ENCODE peak calls at places on chromosomes 16 and 17, in five cellular contexts. One of them, this sample, is unnamed.

GRCh38 chr16:50744911-50745310 is 3.0 kb downstream of the CYLD start:
- DNase-seq in GM23338: no peak
- DNase-seq in fibroblast of lung: no peak
- DNase-seq in transverse colon: no peak
- DNase-seq in heart right ventricle: no peak
- DNase-seq in this sample: no peak

GRCh38 chr17:40539711-40540411 is 25.4 kb downstream of the CCR7 start:
- DNase-seq in GM23338: no peak
- DNase-seq in transverse colon: no peak
- DNase-seq in fibroblast of lung: no peak
- DNase-seq in heart right ventricle: no peak
- DNase-seq in this sample: peak; percentile 43

GRCh38 chr17:38789185-38789584 is 10.2 kb downstream of the PIP4K2B start:
- DNase-seq in heart right ventricle: no peak
- DNase-seq in fibroblast of lung: peak; percentile 15
- DNase-seq in GM23338: peak; percentile 38
- DNase-seq in transverse colon: no peak
- DNase-seq in this sample: no peak

GRCh38 chr17:1143573-1143972 is 36.2 kb downstream of the ABR start:
- DNase-seq in GM23338: peak; percentile 65
- DNase-seq in transverse colon: no peak
- DNase-seq in fibroblast of lung: peak; percentile 48
- DNase-seq in heart right ventricle: no peak
- DNase-seq in this sample: no peak

GRCh38 chr17:71975998-71976649 is 144.7 kb upstream of the SOX9 start:
- DNase-seq in transverse colon: peak; percentile 79
- DNase-seq in fibroblast of lung: peak; percentile 98
- DNase-seq in heart right ventricle: peak; percentile 78
- DNase-seq in GM23338: peak; percentile 11
- DNase-seq in this sample: peak; percentile 38

GRCh38 chr16:74774223-74775139 is at the start of gene FA2H:
- DNase-seq in heart right ventricle: peak; percentile 61
- DNase-seq in GM23338: peak; percentile 92
- DNase-seq in transverse colon: peak; percentile 93
- DNase-seq in fibroblast of lung: peak; percentile 8
- DNase-seq in this sample: peak; percentile 97

GRCh38 chr16:67459858-67460144 is 21.2 kb downstream of the ATP6V0D1 start:
- DNase-seq in transverse colon: no peak
- DNase-seq in fibroblast of lung: no peak
- DNase-seq in heart right ventricle: no peak
- DNase-seq in GM23338: no peak
- DNase-seq in this sample: no peak

GRCh38 chr17:59785091-59785799 is 77.8 kb downstream of the VMP1 start:
- DNase-seq in transverse colon: no peak
- DNase-seq in heart right ventricle: no peak
- DNase-seq in GM23338: no peak
- DNase-seq in fibroblast of lung: peak; percentile 42
- DNase-seq in this sample: no peak

GRCh38 chr17:45431531-45432404 is 902 bp downstream of the ARHGAP27 start:
- DNase-seq in fibroblast of lung: no peak
- DNase-seq in transverse colon: peak; percentile 96
- DNase-seq in GM23338: peak; percentile 97
- DNase-seq in heart right ventricle: peak; percentile 68
- DNase-seq in this sample: peak; percentile 65

GRCh38 chr17:30091771-30092170 is 24.8 kb upstream of the NSRP1 start:
- DNase-seq in transverse colon: no peak
- DNase-seq in fibroblast of lung: peak; percentile 72
- DNase-seq in GM23338: no peak
- DNase-seq in heart right ventricle: no peak
- DNase-seq in this sample: no peak

GRCh38 chr17:7034955-7035590 is 742 bp upstream of the SLC16A13 start:
- DNase-seq in fibroblast of lung: no peak
- DNase-seq in GM23338: no peak
- DNase-seq in transverse colon: no peak
- DNase-seq in heart right ventricle: no peak
- DNase-seq in this sample: peak; percentile 10

GRCh38 chr17:77273397-77274136 is 132.8 kb downstream of the SEC14L1 start:
- DNase-seq in GM23338: no peak
- DNase-seq in fibroblast of lung: peak; percentile 22
- DNase-seq in transverse colon: no peak
- DNase-seq in heart right ventricle: no peak
- DNase-seq in this sample: no peak

GRCh38 chr17:40461774-40462342 is 18.6 kb downstream of the IGFBP4 start:
- DNase-seq in fibroblast of lung: peak; percentile 48
- DNase-seq in transverse colon: no peak
- DNase-seq in GM23338: no peak
- DNase-seq in heart right ventricle: no peak
- DNase-seq in this sample: no peak

GRCh38 chr16:19384656-19385055 is 33.0 kb upstream of the TMC5 start:
- DNase-seq in transverse colon: peak; percentile 69
- DNase-seq in heart right ventricle: no peak
- DNase-seq in GM23338: no peak
- DNase-seq in fibroblast of lung: no peak
- DNase-seq in this sample: peak; percentile 81

GRCh38 chr17:45690876-45691275 is 93.2 kb upstream of the CRHR1 start:
- DNase-seq in heart right ventricle: no peak
- DNase-seq in fibroblast of lung: no peak
- DNase-seq in GM23338: no peak
- DNase-seq in transverse colon: no peak
- DNase-seq in this sample: no peak

GRCh38 chr17:10196936-10197335 is 1.5 kb downstream of the GAS7 start:
- DNase-seq in GM23338: no peak
- DNase-seq in transverse colon: no peak
- DNase-seq in heart right ventricle: no peak
- DNase-seq in fibroblast of lung: no peak
- DNase-seq in this sample: no peak

GRCh38 chr17:36600936-36601302 is 464 bp upstream of the MRM1 start:
- DNase-seq in fibroblast of lung: no peak
- DNase-seq in transverse colon: no peak
- DNase-seq in heart right ventricle: no peak
- DNase-seq in GM23338: no peak
- DNase-seq in this sample: no peak

GRCh38 chr17:27339836-27340550 is 46.1 kb downstream of the WSB1 start:
- DNase-seq in fibroblast of lung: no peak
- DNase-seq in heart right ventricle: no peak
- DNase-seq in GM23338: no peak
- DNase-seq in transverse colon: no peak
- DNase-seq in this sample: no peak

GRCh38 chr17:47878203-47879027 is 17.6 kb upstream of the SP2 start:
- DNase-seq in fibroblast of lung: no peak
- DNase-seq in GM23338: peak; percentile 11
- DNase-seq in transverse colon: no peak
- DNase-seq in heart right ventricle: no peak
- DNase-seq in this sample: no peak

GRCh38 chr17:31491794-31492171 is 100.3 kb downstream of the RAB11FIP4 start:
- DNase-seq in heart right ventricle: no peak
- DNase-seq in fibroblast of lung: no peak
- DNase-seq in transverse colon: no peak
- DNase-seq in GM23338: no peak
- DNase-seq in this sample: peak; percentile 78

GRCh38 chr17:40524243-40524965 is 23.0 kb upstream of the TNS4 start:
- DNase-seq in transverse colon: no peak
- DNase-seq in GM23338: no peak
- DNase-seq in fibroblast of lung: no peak
- DNase-seq in heart right ventricle: no peak
- DNase-seq in this sample: no peak

GRCh38 chr17:50649042-50649908 is 14.6 kb downstream of the ABCC3 start:
- DNase-seq in fibroblast of lung: peak; percentile 67
- DNase-seq in GM23338: no peak
- DNase-seq in heart right ventricle: no peak
- DNase-seq in transverse colon: no peak
- DNase-seq in this sample: no peak

GRCh38 chr17:77943971-77944370 is 14.5 kb upstream of the TNRC6C start:
- DNase-seq in transverse colon: no peak
- DNase-seq in GM23338: no peak
- DNase-seq in heart right ventricle: no peak
- DNase-seq in fibroblast of lung: no peak
- DNase-seq in this sample: no peak

GRCh38 chr17:35256629-35257028 is 13.8 kb downstream of the SLFN5 start:
- DNase-seq in GM23338: peak; percentile 42
- DNase-seq in heart right ventricle: no peak
- DNase-seq in transverse colon: no peak
- DNase-seq in fibroblast of lung: no peak
- DNase-seq in this sample: no peak

GRCh38 chr17:18974407-18975149 is 22.6 kb downstream of the SLC5A10 start:
- DNase-seq in GM23338: no peak
- DNase-seq in heart right ventricle: no peak
- DNase-seq in transverse colon: no peak
- DNase-seq in fibroblast of lung: no peak
- DNase-seq in this sample: no peak

GRCh38 chr16:54062361-54063346 is 223.9 kb downstream of the IRX3 start:
- DNase-seq in heart right ventricle: no peak
- DNase-seq in fibroblast of lung: peak; percentile 42
- DNase-seq in GM23338: peak; percentile 83
- DNase-seq in transverse colon: no peak
- DNase-seq in this sample: no peak

GRCh38 chr16:89847930-89848297 is 19.6 kb downstream of the SPIRE2 start:
- DNase-seq in GM23338: no peak
- DNase-seq in fibroblast of lung: no peak
- DNase-seq in heart right ventricle: no peak
- DNase-seq in transverse colon: peak; percentile 49
- DNase-seq in this sample: no peak

GRCh38 chr17:44549736-44550135 is 7.5 kb upstream of the FZD2 start:
- DNase-seq in fibroblast of lung: no peak
- DNase-seq in heart right ventricle: no peak
- DNase-seq in transverse colon: no peak
- DNase-seq in GM23338: no peak
- DNase-seq in this sample: no peak

GRCh38 chr17:76585649-76586593 is at the start of gene ST6GALNAC2:
- DNase-seq in GM23338: peak; percentile 56
- DNase-seq in transverse colon: peak; percentile 71
- DNase-seq in heart right ventricle: peak; percentile 69
- DNase-seq in fibroblast of lung: peak; percentile 41
- DNase-seq in this sample: peak; percentile 76

GRCh38 chr17:33522623-33523022 is 229.5 kb upstream of the ASIC2 start:
- DNase-seq in fibroblast of lung: no peak
- DNase-seq in transverse colon: no peak
- DNase-seq in GM23338: peak; percentile 65
- DNase-seq in heart right ventricle: no peak
- DNase-seq in this sample: no peak

GRCh38 chr16:20868890-20869289 is 31.3 kb downstream of the DCUN1D3 start:
- DNase-seq in fibroblast of lung: peak; percentile 82
- DNase-seq in GM23338: no peak
- DNase-seq in transverse colon: peak; percentile 88
- DNase-seq in heart right ventricle: peak; percentile 92
- DNase-seq in this sample: peak; percentile 73

GRCh38 chr17:80441598-80442304 is 26.8 kb downstream of the ENDOV start:
- DNase-seq in fibroblast of lung: no peak
- DNase-seq in heart right ventricle: no peak
- DNase-seq in GM23338: no peak
- DNase-seq in transverse colon: no peak
- DNase-seq in this sample: no peak

GRCh38 chr16:56332464-56333079 is 92.8 kb downstream of the AMFR start:
- DNase-seq in heart right ventricle: peak; percentile 63
- DNase-seq in transverse colon: peak; percentile 67
- DNase-seq in fibroblast of lung: peak; percentile 62
- DNase-seq in GM23338: peak; percentile 66
- DNase-seq in this sample: peak; percentile 63

GRCh38 chr17:16942141-16943031 is 29.5 kb downstream of the TNFRSF13B start:
- DNase-seq in transverse colon: no peak
- DNase-seq in GM23338: no peak
- DNase-seq in fibroblast of lung: no peak
- DNase-seq in heart right ventricle: no peak
- DNase-seq in this sample: no peak

GRCh38 chr16:5033256-5034166 is at the start of gene NAGPA:
- DNase-seq in heart right ventricle: peak; percentile 91
- DNase-seq in transverse colon: peak; percentile 92
- DNase-seq in GM23338: peak; percentile 92
- DNase-seq in fibroblast of lung: peak; percentile 87
- DNase-seq in this sample: peak; percentile 86

GRCh38 chr16:85825326-85825725 is 25.8 kb downstream of the COX4I1 start:
- DNase-seq in fibroblast of lung: no peak
- DNase-seq in heart right ventricle: no peak
- DNase-seq in transverse colon: no peak
- DNase-seq in GM23338: peak; percentile 45
- DNase-seq in this sample: no peak
- H3K4me3 ChIP-seq in fibroblast of lung: no peak overlapping the region
- H3K4me3 ChIP-seq in heart right ventricle: no peak overlapping the region
- H3K4me3 ChIP-seq in transverse colon: no peak overlapping the region
- H3K4me3 ChIP-seq in GM23338: no peak overlapping the region
- H3K4me3 ChIP-seq in this sample: no peak overlapping the region

DNA sequence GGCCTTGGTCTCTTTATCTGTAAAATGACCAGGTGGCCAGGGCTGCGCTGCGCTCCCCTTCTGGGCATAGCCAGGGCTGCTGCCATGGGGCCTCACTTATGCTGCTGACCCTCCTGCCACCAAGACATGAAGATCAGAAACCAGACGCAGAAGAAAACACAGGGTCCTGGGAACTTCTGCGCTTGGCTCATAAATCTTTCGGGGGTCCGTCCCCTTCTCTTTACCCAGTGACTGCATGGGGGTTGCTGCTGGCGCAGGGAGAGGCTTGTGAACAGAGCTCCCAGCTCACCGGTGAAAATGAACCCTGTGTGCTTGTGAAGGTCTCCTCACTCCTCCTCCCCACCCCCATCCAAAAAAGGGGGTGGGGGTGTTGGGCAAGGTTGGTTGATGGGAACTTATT is 5.7 kb upstream of the FOXL1 start:
- DNase-seq in heart right ventricle: no peak
- DNase-seq in GM23338: no peak
- DNase-seq in fibroblast of lung: no peak
- DNase-seq in transverse colon: no peak
- DNase-seq in this sample: no peak
- H3K27me3 ChIP-seq in heart right ventricle: peaks cover 7% of the 10 kb centered on the region
- H3K27me3 ChIP-seq in GM23338: peaks cover 99% of the 10 kb centered on the region
- H3K27me3 ChIP-seq in fibroblast of lung: no peaks in the 10 kb centered on the region
- H3K27me3 ChIP-seq in transverse colon: peaks cover 100% of the 10 kb centered on the region
- H3K27me3 ChIP-seq in this sample: no peaks in the 10 kb centered on the region

DNA sequence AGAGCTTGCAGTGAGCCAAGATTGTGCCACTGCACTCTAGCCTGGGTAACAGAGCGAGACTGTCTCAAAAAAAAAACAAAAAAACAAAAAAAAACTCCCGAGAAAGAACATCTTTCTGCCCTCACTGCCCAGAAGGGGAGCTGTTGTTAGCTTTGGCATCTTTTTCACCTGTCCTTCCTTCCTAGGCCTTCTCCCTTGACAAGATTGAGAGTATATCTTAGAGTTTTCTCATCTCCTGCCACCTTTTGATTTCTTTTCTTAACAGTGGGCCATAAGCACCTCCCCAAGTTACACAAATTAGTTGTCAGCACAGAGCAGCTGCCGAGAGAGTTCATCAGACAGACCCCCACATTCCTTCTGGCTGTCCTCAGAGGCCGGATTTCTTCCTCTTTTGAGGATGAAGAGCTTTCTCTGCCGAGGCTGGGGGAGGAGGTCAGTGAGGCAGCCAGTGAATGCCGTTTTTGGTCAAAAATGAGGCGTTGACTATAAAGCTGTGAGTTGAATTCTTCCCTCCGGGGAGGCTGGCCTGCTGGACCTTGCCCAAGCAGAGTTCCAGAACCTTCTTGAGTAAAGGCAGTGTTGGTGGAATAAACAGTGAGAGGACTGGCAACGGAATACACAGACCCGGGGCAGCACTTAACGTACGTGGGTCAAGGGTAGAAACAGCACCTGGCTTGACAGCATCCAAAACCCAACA is 127.0 kb downstream of the ABCC6 start:
- DNase-seq in transverse colon: peak; percentile 39
- DNase-seq in GM23338: peak; percentile 42
- DNase-seq in fibroblast of lung: peak; percentile 80
- DNase-seq in heart right ventricle: no peak
- DNase-seq in this sample: peak; percentile 29
- TF ChIP-seq CTCF in transverse colon: peak; percentile 26
- TF ChIP-seq CTCF in GM23338: peak; percentile 26
- TF ChIP-seq CTCF in fibroblast of lung: peak; percentile 49
- TF ChIP-seq CTCF in heart right ventricle: peak; percentile 17
- TF ChIP-seq CTCF in this sample: no peak

GRCh38 chr17:13885953-13886889 is 183.1 kb upstream of the COX10 start:
- DNase-seq in fibroblast of lung: peak; percentile 75
- DNase-seq in transverse colon: no peak
- DNase-seq in GM23338: no peak
- DNase-seq in heart right ventricle: peak; percentile 37
- DNase-seq in this sample: no peak
- H3K4me3 ChIP-seq in fibroblast of lung: no peak overlapping the region
- H3K4me3 ChIP-seq in transverse colon: no peak overlapping the region
- H3K4me3 ChIP-seq in GM23338: no peak overlapping the region
- H3K4me3 ChIP-seq in heart right ventricle: no peak overlapping the region
- H3K4me3 ChIP-seq in this sample: no peak overlapping the region